ENCODE peak calls at places on chromosomes 6 and 20, in seven cellular contexts. One of them, this sample, is unnamed.

GRCh38 chr6:53543341-53544010 is 1.4 kb downstream of the GCLC start:
- DNase-seq in mesothelial cell of epicardium: no peak
- DNase-seq in adrenal gland: no peak
- DNase-seq in astrocyte of the spinal cord: no peak
- DNase-seq in IMR-90: peak
- DNase-seq in psoas muscle: no peak
- DNase-seq in GM20000: no peak
- DNase-seq in this sample: no peak

GRCh38 chr6:55276745-55277627 is 50.3 kb upstream of the GFRAL start:
- DNase-seq in mesothelial cell of epicardium: no peak
- DNase-seq in adrenal gland: peak
- DNase-seq in astrocyte of the spinal cord: peak
- DNase-seq in IMR-90: peak
- DNase-seq in psoas muscle: peak
- DNase-seq in GM20000: peak
- DNase-seq in this sample: peak

GRCh38 chr6:56849876-56850275 is 105.0 kb upstream of the BEND6 start:
- DNase-seq in mesothelial cell of epicardium: no peak
- DNase-seq in adrenal gland: peak
- DNase-seq in astrocyte of the spinal cord: peak
- DNase-seq in IMR-90: peak
- DNase-seq in psoas muscle: no peak
- DNase-seq in GM20000: no peak
- DNase-seq in this sample: no peak

GRCh38 chr6:136409598-136409997 is 120.0 kb upstream of the BCLAF1 start:
- DNase-seq in mesothelial cell of epicardium: no peak
- DNase-seq in adrenal gland: no peak
- DNase-seq in astrocyte of the spinal cord: no peak
- DNase-seq in IMR-90: no peak
- DNase-seq in psoas muscle: no peak
- DNase-seq in GM20000: no peak
- DNase-seq in this sample: no peak

GRCh38 chr20:768426-768978 is at the start of gene SLC52A3:
- DNase-seq in mesothelial cell of epicardium: no peak
- DNase-seq in adrenal gland: no peak
- DNase-seq in astrocyte of the spinal cord: no peak
- DNase-seq in IMR-90: no peak
- DNase-seq in psoas muscle: no peak
- DNase-seq in GM20000: no peak
- DNase-seq in this sample: peak

GRCh38 chr6:153989989-153990388 is 49.1 kb upstream of the OPRM1 start:
- DNase-seq in mesothelial cell of epicardium: no peak
- DNase-seq in adrenal gland: no peak
- DNase-seq in astrocyte of the spinal cord: no peak
- DNase-seq in IMR-90: no peak
- DNase-seq in psoas muscle: no peak
- DNase-seq in GM20000: no peak
- DNase-seq in this sample: no peak

GRCh38 chr20:23449400-23449799 is 3.3 kb downstream of the CST11 start:
- DNase-seq in mesothelial cell of epicardium: no peak
- DNase-seq in adrenal gland: no peak
- DNase-seq in astrocyte of the spinal cord: no peak
- DNase-seq in IMR-90: no peak
- DNase-seq in psoas muscle: no peak
- DNase-seq in GM20000: no peak
- DNase-seq in this sample: peak

GRCh38 chr20:46362931-46363872 is 43.2 kb downstream of the ELMO2 start:
- DNase-seq in mesothelial cell of epicardium: no peak
- DNase-seq in adrenal gland: no peak
- DNase-seq in astrocyte of the spinal cord: no peak
- DNase-seq in IMR-90: no peak
- DNase-seq in psoas muscle: no peak
- DNase-seq in GM20000: peak
- DNase-seq in this sample: no peak

GRCh38 chr20:29430531-29430930 is 1826.9 kb upstream of the DEFB115 start:
- DNase-seq in mesothelial cell of epicardium: no peak
- DNase-seq in adrenal gland: no peak
- DNase-seq in astrocyte of the spinal cord: no peak
- DNase-seq in IMR-90: no peak
- DNase-seq in psoas muscle: no peak
- DNase-seq in GM20000: no peak
- DNase-seq in this sample: no peak

GRCh38 chr6:106782524-106783265 is 153.3 kb downstream of the QRSL1 start:
- DNase-seq in mesothelial cell of epicardium: no peak
- DNase-seq in adrenal gland: no peak
- DNase-seq in astrocyte of the spinal cord: no peak
- DNase-seq in IMR-90: no peak
- DNase-seq in psoas muscle: no peak
- DNase-seq in GM20000: no peak
- DNase-seq in this sample: no peak

GRCh38 chr6:14506656-14507242 is 389.2 kb downstream of the CD83 start:
- DNase-seq in mesothelial cell of epicardium: no peak
- DNase-seq in adrenal gland: no peak
- DNase-seq in astrocyte of the spinal cord: no peak
- DNase-seq in IMR-90: no peak
- DNase-seq in psoas muscle: no peak
- DNase-seq in GM20000: no peak
- DNase-seq in this sample: no peak

GRCh38 chr6:14512246-14512645 is 394.7 kb downstream of the CD83 start:
- DNase-seq in mesothelial cell of epicardium: no peak
- DNase-seq in adrenal gland: no peak
- DNase-seq in astrocyte of the spinal cord: no peak
- DNase-seq in IMR-90: no peak
- DNase-seq in psoas muscle: no peak
- DNase-seq in GM20000: no peak
- DNase-seq in this sample: no peak

GRCh38 chr6:14513726-14514125 is 396.2 kb downstream of the CD83 start:
- DNase-seq in mesothelial cell of epicardium: no peak
- DNase-seq in adrenal gland: no peak
- DNase-seq in astrocyte of the spinal cord: no peak
- DNase-seq in IMR-90: no peak
- DNase-seq in psoas muscle: no peak
- DNase-seq in GM20000: no peak
- DNase-seq in this sample: no peak

GRCh38 chr6:14511192-14511591 is 393.6 kb downstream of the CD83 start:
- DNase-seq in mesothelial cell of epicardium: no peak
- DNase-seq in adrenal gland: no peak
- DNase-seq in astrocyte of the spinal cord: no peak
- DNase-seq in IMR-90: no peak
- DNase-seq in psoas muscle: no peak
- DNase-seq in GM20000: no peak
- DNase-seq in this sample: no peak

GRCh38 chr6:14510038-14510437 is 392.5 kb downstream of the CD83 start:
- DNase-seq in mesothelial cell of epicardium: no peak
- DNase-seq in adrenal gland: no peak
- DNase-seq in astrocyte of the spinal cord: no peak
- DNase-seq in IMR-90: no peak
- DNase-seq in psoas muscle: no peak
- DNase-seq in GM20000: no peak
- DNase-seq in this sample: no peak
- TF ChIP-seq CTCF in mesothelial cell of epicardium: no peak
- TF ChIP-seq CTCF in adrenal gland: no peak
- TF ChIP-seq CTCF in astrocyte of the spinal cord: no peak
- TF ChIP-seq CTCF in IMR-90: peak
- TF ChIP-seq CTCF in psoas muscle: no peak
- TF ChIP-seq CTCF in GM20000: no peak
- TF ChIP-seq CTCF in this sample: no peak

GRCh38 chr20:11867286-11867921 is 50.3 kb upstream of the BTBD3 start:
- DNase-seq in mesothelial cell of epicardium: no peak
- DNase-seq in adrenal gland: no peak
- DNase-seq in astrocyte of the spinal cord: no peak
- DNase-seq in IMR-90: peak
- DNase-seq in psoas muscle: no peak
- DNase-seq in GM20000: no peak
- DNase-seq in this sample: no peak
- TF ChIP-seq CTCF in mesothelial cell of epicardium: no peak
- TF ChIP-seq CTCF in adrenal gland: no peak
- TF ChIP-seq CTCF in astrocyte of the spinal cord: no peak
- TF ChIP-seq CTCF in IMR-90: no peak
- TF ChIP-seq CTCF in psoas muscle: no peak
- TF ChIP-seq CTCF in GM20000: no peak
- TF ChIP-seq CTCF in this sample: no peak

DNA sequence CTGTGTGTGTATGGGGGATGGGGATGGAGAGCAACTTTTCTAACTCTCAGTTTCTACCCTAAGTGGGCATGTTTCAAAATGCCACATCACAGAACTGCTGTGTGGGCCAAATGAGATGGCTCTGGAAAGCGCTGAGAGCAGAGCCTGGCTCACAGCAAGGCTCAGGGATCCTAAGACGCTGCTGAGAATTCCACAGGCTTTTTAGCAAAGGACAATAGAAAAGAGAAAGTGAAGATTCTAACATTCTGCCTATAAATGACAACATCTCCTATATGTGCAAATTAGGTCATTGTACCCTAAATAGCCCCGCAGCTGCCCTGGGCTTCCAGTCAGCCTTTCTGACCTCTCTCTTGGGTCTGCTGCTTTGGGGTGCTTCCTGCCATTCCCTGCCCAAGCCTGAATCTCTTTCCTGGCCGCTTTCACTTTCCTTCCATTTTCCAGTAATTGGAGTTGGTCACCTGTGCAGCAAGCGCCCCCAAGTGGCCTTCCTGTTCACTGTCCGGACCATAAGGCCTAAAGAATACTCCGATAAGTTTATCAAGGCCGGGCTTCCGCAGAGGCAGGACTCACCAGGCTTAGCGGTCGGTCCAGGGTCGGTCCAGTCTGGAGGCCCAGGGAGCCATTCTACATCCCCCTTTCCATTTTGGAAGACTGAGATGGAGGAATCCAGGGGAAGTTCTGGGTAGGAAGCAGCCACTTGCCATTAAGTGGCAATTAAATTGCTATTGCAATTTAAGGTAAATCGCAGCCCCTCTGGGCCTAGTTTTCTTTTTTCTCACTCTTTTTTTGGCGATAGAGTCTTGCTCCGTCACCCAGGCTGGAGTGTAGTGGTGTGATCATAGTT is 6.7 kb upstream of the DDR1 start:
- DNase-seq in mesothelial cell of epicardium: peak
- DNase-seq in adrenal gland: peak
- DNase-seq in astrocyte of the spinal cord: peak
- DNase-seq in IMR-90: peak
- DNase-seq in psoas muscle: peak
- DNase-seq in GM20000: peak
- DNase-seq in this sample: peak
- TF ChIP-seq CTCF in mesothelial cell of epicardium: peak
- TF ChIP-seq CTCF in adrenal gland: peak
- TF ChIP-seq CTCF in astrocyte of the spinal cord: peak
- TF ChIP-seq CTCF in IMR-90: peak
- TF ChIP-seq CTCF in psoas muscle: peak
- TF ChIP-seq CTCF in GM20000: peak
- TF ChIP-seq CTCF in this sample: peak

GRCh38 chr6:38773338-38773737 is 58.2 kb downstream of the DNAH8 start:
- DNase-seq in mesothelial cell of epicardium: no peak
- DNase-seq in adrenal gland: peak
- DNase-seq in astrocyte of the spinal cord: no peak
- DNase-seq in IMR-90: no peak
- DNase-seq in psoas muscle: no peak
- DNase-seq in GM20000: peak
- DNase-seq in this sample: peak
- TF ChIP-seq CTCF in mesothelial cell of epicardium: no peak
- TF ChIP-seq CTCF in adrenal gland: no peak
- TF ChIP-seq CTCF in astrocyte of the spinal cord: peak
- TF ChIP-seq CTCF in IMR-90: no peak
- TF ChIP-seq CTCF in psoas muscle: no peak
- TF ChIP-seq CTCF in GM20000: peak
- TF ChIP-seq CTCF in this sample: peak

GRCh38 chr6:121794630-121795029 is 359.2 kb downstream of the GJA1 start:
- DNase-seq in mesothelial cell of epicardium: no peak
- DNase-seq in adrenal gland: peak
- DNase-seq in astrocyte of the spinal cord: peak
- DNase-seq in IMR-90: peak
- DNase-seq in psoas muscle: no peak
- DNase-seq in GM20000: no peak
- DNase-seq in this sample: no peak

GRCh38 chr6:121791396-121792315 is 356.2 kb downstream of the GJA1 start:
- DNase-seq in mesothelial cell of epicardium: no peak
- DNase-seq in adrenal gland: no peak
- DNase-seq in astrocyte of the spinal cord: no peak
- DNase-seq in IMR-90: no peak
- DNase-seq in psoas muscle: no peak
- DNase-seq in GM20000: no peak
- DNase-seq in this sample: no peak
- TF ChIP-seq CTCF in mesothelial cell of epicardium: no peak
- TF ChIP-seq CTCF in adrenal gland: no peak
- TF ChIP-seq CTCF in astrocyte of the spinal cord: peak
- TF ChIP-seq CTCF in IMR-90: no peak
- TF ChIP-seq CTCF in psoas muscle: no peak
- TF ChIP-seq CTCF in GM20000: no peak
- TF ChIP-seq CTCF in this sample: no peak

This sample was measured in activated CD8-positive, alpha-beta T cell treated with anti-CD3 and anti-CD28 coated beads for 36 hours.